ENCODE peak calls at places on chromosome 12, in ten cellular contexts. G is tibial nerve; Z is GM23338; R is CD8-positive, alpha-beta T cell; I is pancreas; L is adrenal gland; X is bronchial epithelial cell; M is mammary epithelial cell; W is Panc1; D is cardiac muscle cell. H is an unnamed sample. For H3K36me3, the result is how much of the 10 kb centered on the place peaks cover.

GRCh38 chr12:124762384-124762783 is 101.3 kb downstream of the SCARB1 start:
- DNase-seq in G (no peak), Z (no peak), R (no peak), I (no peak), L (no peak), X (no peak), M (no peak), W (no peak), D (no peak), H (no peak)

GRCh38 chr12:114391088-114391487 is 14.9 kb downstream of the TBX5 start:
- DNase-seq in G (no peak), Z (no peak), R (no peak), I (no peak), L (no peak), X (no peak), M (no peak), W (no peak), D (no peak), H (no peak)

GRCh38 chr12:120225852-120226640 is 25.1 kb upstream of the RPLP0 start:
- DNase-seq in G (no peak), Z (peak), R (no peak), I (no peak), L (no peak), X (peak), M (no peak), W (no peak), D (no peak), H (peak)

GRCh38 chr12:69101505-69101904 is 137.9 kb upstream of the CPSF6 start:
- DNase-seq in G (no peak), Z (no peak), R (no peak), I (peak), L (peak), X (no peak), M (no peak), W (no peak), D (no peak), H (no peak)

GRCh38 chr12:67365131-67365530 is 96.0 kb downstream of the CAND1 start:
- DNase-seq in G (no peak), Z (no peak), R (no peak), I (no peak), L (no peak), X (no peak), M (no peak), W (no peak), D (peak), H (no peak)

GRCh38 chr12:23941780-23942179 is 7.7 kb downstream of the SOX5 start:
- DNase-seq in G (no peak), Z (no peak), R (no peak), I (no peak), L (no peak), X (no peak), M (no peak), W (no peak), D (no peak), H (no peak)

GRCh38 chr12:88559772-88560171 is 20.5 kb downstream of the KITLG start:
- DNase-seq in G (no peak), Z (no peak), R (no peak), I (no peak), L (no peak), X (peak), M (peak), W (no peak), D (no peak), H (no peak)

GRCh38 chr12:57606399-57606798 is 1.8 kb downstream of the DTX3 start:
- DNase-seq in G (no peak), Z (no peak), R (no peak), I (no peak), L (no peak), X (no peak), M (no peak), W (no peak), D (no peak), H (no peak)

GRCh38 chr12:125247477-125247876 is 182.2 kb downstream of the AACS start:
- DNase-seq in G (no peak), Z (no peak), R (no peak), I (no peak), L (no peak), X (no peak), M (no peak), W (no peak), D (no peak), H (no peak)

GRCh38 chr12:113267621-113268020 is 46.4 kb downstream of the TPCN1 start:
- DNase-seq in G (no peak), Z (no peak), R (no peak), I (no peak), L (no peak), X (peak), M (no peak), W (no peak), D (no peak), H (no peak)

DNA sequence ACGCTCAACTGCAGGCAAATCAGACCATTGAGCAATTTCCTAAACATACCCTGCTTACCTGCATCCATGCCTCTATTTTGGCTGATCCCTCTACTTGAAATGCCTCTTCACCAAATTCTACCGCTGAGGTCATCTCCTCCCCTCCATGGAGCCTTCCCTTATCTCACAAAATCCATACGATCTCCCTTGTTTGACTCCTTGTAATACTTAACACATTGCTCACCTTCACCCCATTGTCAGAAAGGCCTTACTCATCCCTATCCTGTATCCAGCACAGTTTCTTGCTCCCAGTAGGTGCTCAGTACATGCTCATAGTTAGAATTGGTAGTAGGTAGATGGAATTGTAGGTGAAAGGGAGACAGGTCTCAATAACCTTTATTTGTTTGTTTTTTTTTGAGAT is 5.4 kb downstream of the DDN start:
- DNase-seq in G (no peak), Z (no peak), R (no peak), I (no peak), L (no peak), X (peak), M (no peak), W (no peak), D (no peak), H (no peak)
- H3K36me3 ChIP-seq in G (under half), Z (under half), R (under half), I (under half), L (under half), X (under half), M (under half), W (under half), D (under half), H (under half)

GRCh38 chr12:63917864-63918742 is 73.6 kb downstream of the SRGAP1 start:
- DNase-seq in G (no peak), Z (no peak), R (no peak), I (no peak), L (peak), X (peak), M (peak), W (peak), D (peak), H (no peak)

GRCh38 chr12:63919758-63920157 is 75.3 kb downstream of the SRGAP1 start:
- DNase-seq in G (no peak), Z (no peak), R (no peak), I (no peak), L (no peak), X (no peak), M (no peak), W (no peak), D (no peak), H (no peak)

GRCh38 chr12:63917477-63917862 is 73.0 kb downstream of the SRGAP1 start:
- DNase-seq in G (no peak), Z (no peak), R (no peak), I (no peak), L (no peak), X (no peak), M (no peak), W (no peak), D (no peak), H (no peak)

GRCh38 chr12:63916561-63917476 is 72.3 kb downstream of the SRGAP1 start:
- DNase-seq in G (no peak), Z (no peak), R (no peak), I (no peak), L (no peak), X (peak), M (no peak), W (peak), D (peak), H (no peak)

GRCh38 chr12:63918788-63919300 is 74.3 kb downstream of the SRGAP1 start:
- DNase-seq in G (no peak), Z (no peak), R (no peak), I (no peak), L (no peak), X (peak), M (peak), W (peak), D (peak), H (no peak)
- H3K4me3 ChIP-seq in G (no peak), Z (no peak), R (no peak), I (no peak), L (no peak), X (no peak), M (no peak), W (peak), D (no peak), H (no peak)

DNA sequence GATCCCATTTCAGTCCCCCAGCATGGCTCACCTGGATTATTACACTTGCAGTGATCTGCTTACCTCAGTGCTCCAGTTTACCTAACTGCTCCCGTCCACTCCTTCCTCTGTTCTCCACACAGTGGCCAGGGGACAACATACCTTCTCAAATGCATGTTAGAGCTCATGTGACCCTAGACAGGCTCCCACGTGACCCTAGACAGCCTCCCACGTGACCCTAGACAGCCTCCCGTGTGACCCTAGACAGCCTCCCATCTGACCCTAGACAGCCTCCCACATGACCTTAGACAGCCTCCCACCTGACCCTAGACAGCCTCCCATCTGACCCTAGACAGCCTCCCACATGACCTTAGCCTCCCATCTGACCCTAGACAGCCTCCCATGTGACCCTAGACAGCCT is 226.0 kb upstream of the TMEM132C start:
- DNase-seq in G (no peak), Z (no peak), R (no peak), I (no peak), L (no peak), X (no peak), M (no peak), W (no peak), D (no peak), H (no peak)
- H3K36me3 ChIP-seq in G (under half), Z (under half), R (under half), I (under half), L (under half), X (under half), M (under half), W (under half), D (under half), H (under half)

GRCh38 chr12:98453492-98453891 is 61.9 kb upstream of the TMPO start:
- DNase-seq in G (no peak), Z (no peak), R (no peak), I (no peak), L (no peak), X (no peak), M (no peak), W (no peak), D (no peak), H (no peak)

GRCh38 chr12:98453070-98453469 is 62.3 kb upstream of the TMPO start:
- DNase-seq in G (no peak), Z (no peak), R (no peak), I (no peak), L (no peak), X (no peak), M (no peak), W (no peak), D (no peak), H (no peak)

DNA sequence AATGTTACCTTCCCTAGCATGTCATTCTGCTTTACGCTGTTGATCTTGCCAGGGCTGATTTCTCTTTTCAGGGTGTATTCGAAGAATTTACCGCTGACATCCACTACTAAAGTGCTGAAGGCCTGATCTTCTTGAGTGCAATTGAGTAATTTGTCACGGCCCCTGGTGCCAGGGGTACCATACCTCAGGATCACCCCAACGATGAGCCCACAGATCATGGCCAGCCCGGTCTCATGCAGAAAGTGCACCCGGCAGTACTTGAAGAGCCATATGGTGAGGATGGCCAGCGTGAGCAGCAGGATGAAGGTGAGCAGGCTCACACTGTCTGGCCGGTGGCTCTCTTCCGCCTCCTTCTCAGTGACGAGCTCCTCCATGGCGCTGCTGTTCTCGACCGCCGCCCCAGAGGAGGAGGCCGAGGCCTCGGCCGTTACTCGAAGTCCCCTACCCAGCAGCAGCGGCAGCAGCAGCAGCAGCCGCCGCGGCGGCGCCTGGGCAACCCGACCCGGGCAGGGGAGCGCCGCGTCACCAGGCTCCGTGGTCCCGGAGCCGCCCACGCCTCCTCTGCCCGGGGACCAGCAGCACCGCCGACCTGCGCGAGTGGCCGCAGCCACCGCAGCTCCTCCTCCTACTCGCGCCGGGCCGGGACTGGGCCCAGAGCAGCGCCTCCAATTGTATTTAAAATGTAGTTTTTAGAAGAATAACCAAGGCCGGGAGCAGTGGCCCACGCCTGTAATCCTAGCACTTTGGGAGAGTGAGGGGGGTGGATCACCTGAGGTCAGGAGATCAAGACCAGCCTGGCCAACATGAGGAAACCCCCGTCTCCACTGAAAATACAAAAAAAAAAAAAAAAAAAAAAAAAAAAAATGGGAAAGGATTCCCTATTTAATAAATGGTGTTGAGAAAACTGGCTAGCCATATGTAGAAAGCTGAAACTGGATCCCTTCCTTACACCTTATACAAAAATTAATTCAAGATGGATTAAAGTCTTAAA is 58.5 kb upstream of the TMPO start:
- DNase-seq in G (no peak), Z (peak), R (no peak), I (peak), L (peak), X (no peak), M (peak), W (no peak), D (peak), H (peak)
- H3K4me3 ChIP-seq in G (peak), Z (peak), R (no peak), I (peak), L (peak), X (peak), M (no peak), W (peak), D (no peak), H (peak)

GRCh38 chr12:104290855-104291254 is 12.7 kb upstream of the EID3 start:
- DNase-seq in G (no peak), Z (no peak), R (no peak), I (no peak), L (no peak), X (no peak), M (no peak), W (no peak), D (no peak), H (no peak)

GRCh38 chr12:104290320-104290719 is 13.2 kb upstream of the EID3 start:
- DNase-seq in G (no peak), Z (no peak), R (no peak), I (no peak), L (no peak), X (no peak), M (no peak), W (no peak), D (no peak), H (no peak)

GRCh38 chr12:104294845-104295674 is 8.5 kb upstream of the EID3 start:
- DNase-seq in G (no peak), Z (no peak), R (no peak), I (no peak), L (no peak), X (peak), M (no peak), W (no peak), D (no peak), H (no peak)

GRCh38 chr12:104292872-104293794 is 10.4 kb upstream of the EID3 start:
- DNase-seq in G (no peak), Z (no peak), R (no peak), I (no peak), L (no peak), X (no peak), M (no peak), W (no peak), D (peak), H (no peak)

GRCh38 chr12:104291867-104292524 is 11.5 kb upstream of the EID3 start:
- DNase-seq in G (no peak), Z (peak), R (no peak), I (no peak), L (no peak), X (no peak), M (no peak), W (no peak), D (no peak), H (no peak)
- H3K36me3 ChIP-seq in G (under half), Z (under half), R (under half), I (under half), L (under half), X (under half), M (under half), W (under half), D (under half), H (half or more)

DNA sequence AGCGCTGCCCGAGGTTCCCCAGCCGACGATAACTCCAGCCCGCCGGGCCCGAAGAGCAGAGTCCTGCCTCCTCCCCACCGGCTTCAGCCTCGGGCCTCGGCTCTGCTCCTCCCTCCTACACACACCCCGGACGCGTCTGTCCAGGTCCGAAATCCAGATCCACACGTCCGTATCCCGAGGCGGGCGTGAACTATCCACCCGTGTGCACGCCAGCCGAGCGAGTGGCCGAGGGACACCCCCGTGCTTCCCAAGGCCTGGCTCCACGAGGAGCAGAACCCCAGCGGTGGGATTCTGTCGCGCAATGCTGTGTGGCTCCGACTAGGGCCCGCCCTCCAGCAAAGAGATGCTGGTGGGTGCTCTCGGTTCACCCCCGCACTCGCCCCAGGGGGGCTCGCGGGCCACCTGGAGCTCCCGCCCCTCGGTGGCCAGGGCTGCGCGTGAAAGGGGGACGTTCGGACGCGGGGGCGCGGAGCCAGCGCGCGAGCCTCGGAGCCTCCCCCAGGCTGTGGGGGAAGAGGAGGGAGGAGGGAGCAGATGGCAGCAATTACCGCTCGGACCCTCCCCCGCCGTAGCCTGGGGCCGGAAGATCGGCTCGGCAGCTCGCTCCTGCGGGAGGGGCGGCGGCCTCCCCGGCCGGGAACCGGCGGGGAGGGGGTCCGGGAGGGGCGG is 18.9 kb upstream of the ANKRD33 start:
- DNase-seq in G (no peak), Z (peak), R (no peak), I (no peak), L (no peak), X (no peak), M (no peak), W (no peak), D (peak), H (no peak)
- H3K4me3 ChIP-seq in G (peak), Z (peak), R (peak), I (no peak), L (no peak), X (no peak), M (no peak), W (no peak), D (peak), H (peak)

DNA sequence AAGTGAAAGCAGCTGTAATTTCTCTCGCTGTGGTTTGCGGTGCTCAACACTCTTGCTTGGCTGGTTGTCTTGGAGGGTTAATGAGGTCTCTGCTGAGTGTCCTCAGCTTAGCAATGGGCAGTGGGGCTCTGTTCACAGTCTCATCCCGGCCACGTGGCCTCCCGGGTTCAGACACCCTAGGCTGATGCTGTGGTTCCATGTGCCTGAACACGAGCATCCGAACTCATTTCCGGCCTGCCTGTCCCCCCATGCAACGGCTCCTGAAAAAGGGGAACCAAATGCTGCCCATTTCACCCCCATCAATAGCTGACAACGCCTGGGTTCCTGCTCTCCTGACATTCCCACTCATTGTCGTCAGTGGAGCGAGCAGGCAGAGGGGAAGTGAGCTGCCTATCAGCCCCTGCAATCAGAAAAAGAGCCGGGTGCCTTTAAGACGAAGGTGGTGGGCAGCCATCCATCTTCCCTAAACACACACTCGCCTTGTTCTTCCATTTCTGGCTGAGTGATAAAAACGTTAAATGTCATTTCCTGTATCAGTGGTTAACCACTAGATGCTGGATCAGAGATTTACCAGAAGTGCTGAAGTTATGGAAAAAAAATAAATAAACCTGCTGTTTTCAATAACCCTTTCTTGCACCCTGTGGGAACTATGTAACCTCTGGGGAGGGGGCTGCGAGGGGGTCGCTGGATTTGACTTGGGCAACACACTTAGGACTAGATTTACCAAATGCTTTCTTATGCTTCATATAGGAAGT is 60.3 kb upstream of the BCL2L14 start:
- DNase-seq in G (no peak), Z (no peak), R (peak), I (peak), L (peak), X (no peak), M (peak), W (no peak), D (peak), H (peak)
- H3K36me3 ChIP-seq in G (under half), Z (under half), R (under half), I (under half), L (under half), X (under half), M (under half), W (under half), D (under half), H (under half)

H was measured in left lung.